ENCODE peak calls at places on chromosomes 16 and 17, in six cellular contexts. One of them, this sample, is unnamed.

GRCh38 chr17:66308856-66309255 is 6.4 kb downstream of the PRKCA start:
- DNase-seq in Caco-2: no peak
- DNase-seq in fibroblast of pulmonary artery: no peak
- DNase-seq in A549: no peak
- DNase-seq in AG09319: no peak
- DNase-seq in vagina: no peak
- DNase-seq in this sample: no peak

GRCh38 chr17:57599271-57600045 is 145.6 kb downstream of the CCDC182 start:
- DNase-seq in Caco-2: peak; percentile 2
- DNase-seq in fibroblast of pulmonary artery: no peak
- DNase-seq in vagina: no peak
- DNase-seq in A549: no peak
- DNase-seq in AG09319: no peak
- DNase-seq in this sample: no peak

GRCh38 chr17:59853168-59853918 is 39.4 kb downstream of the TUBD1 start:
- DNase-seq in AG09319: peak; percentile 31
- DNase-seq in A549: peak; percentile 86
- DNase-seq in Caco-2: peak; percentile 92
- DNase-seq in fibroblast of pulmonary artery: peak; percentile 92
- DNase-seq in vagina: no peak
- DNase-seq in this sample: peak; percentile 96

GRCh38 chr16:57100445-57100844 is 8.1 kb downstream of the CPNE2 start:
- DNase-seq in AG09319: no peak
- DNase-seq in A549: no peak
- DNase-seq in fibroblast of pulmonary artery: no peak
- DNase-seq in vagina: no peak
- DNase-seq in Caco-2: no peak
- DNase-seq in this sample: no peak

GRCh38 chr17:73630957-73631595 is 13.2 kb downstream of the SDK2 start:
- DNase-seq in Caco-2: no peak
- DNase-seq in fibroblast of pulmonary artery: no peak
- DNase-seq in vagina: no peak
- DNase-seq in AG09319: no peak
- DNase-seq in A549: no peak
- DNase-seq in this sample: no peak

GRCh38 chr17:19270347-19270950 is 33.3 kb downstream of the EPN2 start:
- DNase-seq in Caco-2: no peak
- DNase-seq in fibroblast of pulmonary artery: no peak
- DNase-seq in A549: no peak
- DNase-seq in AG09319: no peak
- DNase-seq in vagina: no peak
- DNase-seq in this sample: no peak

GRCh38 chr17:62705781-62706597 is 78.5 kb downstream of the MRC2 start:
- DNase-seq in AG09319: no peak
- DNase-seq in A549: no peak
- DNase-seq in vagina: no peak
- DNase-seq in Caco-2: no peak
- DNase-seq in fibroblast of pulmonary artery: peak; percentile 41
- DNase-seq in this sample: no peak

GRCh38 chr17:61408151-61409041 is 8.8 kb downstream of the TBX2 start:
- DNase-seq in A549: no peak
- DNase-seq in vagina: no peak
- DNase-seq in AG09319: no peak
- DNase-seq in Caco-2: peak; percentile 31
- DNase-seq in fibroblast of pulmonary artery: no peak
- DNase-seq in this sample: no peak

GRCh38 chr16:50152386-50152806 is 710 bp upstream of the TENT4B start:
- DNase-seq in fibroblast of pulmonary artery: peak; percentile 33
- DNase-seq in vagina: no peak
- DNase-seq in A549: no peak
- DNase-seq in AG09319: no peak
- DNase-seq in Caco-2: peak; percentile 60
- DNase-seq in this sample: peak; percentile 47

GRCh38 chr16:50276801-50277560 is 10.6 kb downstream of the ADCY7 start:
- DNase-seq in AG09319: no peak
- DNase-seq in vagina: no peak
- DNase-seq in A549: no peak
- DNase-seq in Caco-2: no peak
- DNase-seq in fibroblast of pulmonary artery: no peak
- DNase-seq in this sample: no peak

GRCh38 chr17:43846221-43846712 is 709 bp upstream of the CD300LG start:
- DNase-seq in AG09319: peak; percentile 25
- DNase-seq in A549: peak; percentile 97
- DNase-seq in fibroblast of pulmonary artery: peak; percentile 81
- DNase-seq in vagina: no peak
- DNase-seq in Caco-2: peak; percentile 83
- DNase-seq in this sample: peak; percentile 68

DNA sequence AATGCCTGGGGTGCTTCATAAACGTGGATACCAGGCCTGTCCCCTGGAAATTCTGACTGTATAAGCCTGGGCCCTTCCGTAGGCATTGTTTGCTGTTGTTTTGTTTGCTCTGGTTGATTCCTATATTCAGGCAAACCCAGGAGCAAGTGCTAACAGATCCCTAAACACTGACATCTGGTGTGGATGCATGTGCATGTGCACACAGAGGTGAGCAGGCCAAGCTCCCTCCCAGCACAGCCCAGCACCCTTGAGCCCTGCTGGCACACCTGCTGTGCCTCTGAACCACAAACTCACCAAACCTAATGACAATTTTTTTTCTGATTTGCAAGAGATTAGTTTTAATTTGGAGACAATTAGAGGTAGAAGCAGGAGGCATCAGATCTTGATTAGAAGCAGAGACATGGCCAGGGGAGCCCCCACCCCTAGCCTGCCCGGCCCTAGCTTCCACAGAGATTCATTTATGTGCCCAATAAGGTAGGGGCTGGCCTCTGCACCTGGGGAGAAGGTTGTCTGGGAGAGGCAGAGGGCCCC is 40.4 kb downstream of the TMEM132E start:
- DNase-seq in A549: no peak
- DNase-seq in vagina: no peak
- DNase-seq in AG09319: no peak
- DNase-seq in Caco-2: no peak
- DNase-seq in fibroblast of pulmonary artery: no peak
- DNase-seq in this sample: no peak
- TF ChIP-seq CTCF in A549: no peak
- TF ChIP-seq CTCF in vagina: no peak
- TF ChIP-seq CTCF in AG09319: no peak
- TF ChIP-seq CTCF in Caco-2: no peak
- TF ChIP-seq CTCF in fibroblast of pulmonary artery: no peak
- TF ChIP-seq CTCF in this sample: no peak

GRCh38 chr17:47844814-47845453 is 3.9 kb upstream of the SCRN2 start:
- DNase-seq in AG09319: no peak
- DNase-seq in vagina: no peak
- DNase-seq in A549: peak; percentile 80
- DNase-seq in fibroblast of pulmonary artery: peak; percentile 41
- DNase-seq in Caco-2: no peak
- DNase-seq in this sample: no peak

GRCh38 chr17:47840742-47841487 is at the start of gene SCRN2:
- DNase-seq in Caco-2: peak; percentile 98
- DNase-seq in A549: peak; percentile 93
- DNase-seq in fibroblast of pulmonary artery: peak; percentile 85
- DNase-seq in vagina: no peak
- DNase-seq in AG09319: peak; percentile 59
- DNase-seq in this sample: peak; percentile 79

GRCh38 chr17:47841488-47842308 is 625 bp upstream of the SCRN2 start:
- DNase-seq in AG09319: no peak
- DNase-seq in vagina: no peak
- DNase-seq in Caco-2: no peak
- DNase-seq in fibroblast of pulmonary artery: no peak
- DNase-seq in A549: no peak
- DNase-seq in this sample: no peak

GRCh38 chr17:47844230-47844629 is 3.2 kb upstream of the SCRN2 start:
- DNase-seq in fibroblast of pulmonary artery: peak; percentile 31
- DNase-seq in vagina: no peak
- DNase-seq in AG09319: no peak
- DNase-seq in Caco-2: peak; percentile 73
- DNase-seq in A549: no peak
- DNase-seq in this sample: peak; percentile 26

GRCh38 chr17:47843391-47843730 is 2.3 kb upstream of the SCRN2 start:
- DNase-seq in fibroblast of pulmonary artery: no peak
- DNase-seq in vagina: no peak
- DNase-seq in Caco-2: no peak
- DNase-seq in AG09319: no peak
- DNase-seq in A549: no peak
- DNase-seq in this sample: no peak
- TF ChIP-seq CTCF in fibroblast of pulmonary artery: no peak
- TF ChIP-seq CTCF in vagina: no peak
- TF ChIP-seq CTCF in Caco-2: no peak
- TF ChIP-seq CTCF in AG09319: no peak
- TF ChIP-seq CTCF in A549: no peak
- TF ChIP-seq CTCF in this sample: no peak

GRCh38 chr17:2042355-2042929 is 620 bp downstream of the OVCA2 start:
- DNase-seq in fibroblast of pulmonary artery: peak; percentile 59
- DNase-seq in AG09319: no peak
- DNase-seq in Caco-2: no peak
- DNase-seq in vagina: no peak
- DNase-seq in A549: peak; percentile 55
- DNase-seq in this sample: no peak
- TF ChIP-seq CTCF in fibroblast of pulmonary artery: peak; percentile 48
- TF ChIP-seq CTCF in AG09319: peak; percentile 42
- TF ChIP-seq CTCF in Caco-2: peak; percentile 55
- TF ChIP-seq CTCF in vagina: no peak
- TF ChIP-seq CTCF in A549: no peak
- TF ChIP-seq CTCF in this sample: peak; percentile 50

DNA sequence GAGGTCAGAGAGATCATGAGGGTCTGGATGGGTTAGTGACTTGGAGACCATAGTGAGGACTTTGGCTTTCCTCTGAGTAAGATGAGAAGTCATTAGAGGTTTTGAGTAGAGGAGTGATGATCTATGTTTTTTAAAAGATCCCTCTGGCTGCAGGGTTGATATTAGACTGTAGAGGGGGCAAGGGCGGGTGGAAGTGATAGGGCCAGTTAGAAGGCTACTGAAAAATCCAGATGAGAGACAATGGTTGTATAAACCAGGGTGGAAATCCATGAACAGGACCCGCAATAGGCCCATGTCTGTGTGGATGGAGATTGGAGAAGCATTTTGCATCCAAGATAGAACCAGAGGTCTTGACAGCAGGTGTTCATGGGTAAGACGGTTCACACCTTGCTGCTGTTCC is 9.8 kb downstream of the ITGAL start:
- DNase-seq in fibroblast of pulmonary artery: peak; percentile 3
- DNase-seq in vagina: no peak
- DNase-seq in AG09319: no peak
- DNase-seq in Caco-2: no peak
- DNase-seq in A549: peak; percentile 28
- DNase-seq in this sample: no peak
- TF ChIP-seq CTCF in fibroblast of pulmonary artery: peak; percentile 22
- TF ChIP-seq CTCF in vagina: no peak
- TF ChIP-seq CTCF in AG09319: peak; percentile 18
- TF ChIP-seq CTCF in Caco-2: peak; percentile 5
- TF ChIP-seq CTCF in A549: no peak
- TF ChIP-seq CTCF in this sample: peak; percentile 26

GRCh38 chr17:77266891-77267341 is 126.1 kb downstream of the SEC14L1 start:
- DNase-seq in Caco-2: no peak
- DNase-seq in AG09319: no peak
- DNase-seq in fibroblast of pulmonary artery: no peak
- DNase-seq in A549: no peak
- DNase-seq in vagina: no peak
- DNase-seq in this sample: no peak
- TF ChIP-seq CTCF in Caco-2: peak; percentile 25
- TF ChIP-seq CTCF in AG09319: peak; percentile 9
- TF ChIP-seq CTCF in fibroblast of pulmonary artery: peak; percentile 10
- TF ChIP-seq CTCF in A549: peak; percentile 29
- TF ChIP-seq CTCF in vagina: no peak
- TF ChIP-seq CTCF in this sample: peak; percentile 26

GRCh38 chr17:41199421-41200098 is 9.9 kb downstream of the KRTAP9-1 start:
- DNase-seq in vagina: no peak
- DNase-seq in AG09319: no peak
- DNase-seq in A549: no peak
- DNase-seq in fibroblast of pulmonary artery: no peak
- DNase-seq in Caco-2: no peak
- DNase-seq in this sample: no peak

GRCh38 chr17:41190328-41190727 is 641 bp downstream of the KRTAP9-1 start:
- DNase-seq in vagina: no peak
- DNase-seq in fibroblast of pulmonary artery: no peak
- DNase-seq in AG09319: no peak
- DNase-seq in Caco-2: no peak
- DNase-seq in A549: no peak
- DNase-seq in this sample: no peak

DNA sequence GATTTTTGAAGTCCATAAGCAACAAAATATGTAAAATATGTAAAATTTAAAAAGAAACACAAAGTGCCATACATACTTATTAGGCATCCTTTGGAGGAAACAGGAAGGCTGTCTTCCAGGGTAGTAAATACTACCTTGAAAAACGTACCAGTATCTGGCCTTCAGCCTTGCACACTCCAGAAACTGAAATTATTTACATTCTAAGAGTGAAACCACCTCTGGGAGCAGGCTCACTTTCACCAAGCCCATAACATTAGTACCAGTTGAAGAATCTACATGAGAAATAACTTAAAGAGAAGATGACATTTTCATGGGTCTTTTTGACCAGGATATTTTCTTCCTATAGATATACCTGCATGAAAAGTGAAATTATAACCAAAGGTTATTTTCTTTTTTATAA is 6.4 kb downstream of the KRTAP9-1 start:
- DNase-seq in vagina: no peak
- DNase-seq in A549: no peak
- DNase-seq in AG09319: no peak
- DNase-seq in fibroblast of pulmonary artery: no peak
- DNase-seq in Caco-2: no peak
- DNase-seq in this sample: no peak
- TF ChIP-seq CTCF in vagina: no peak
- TF ChIP-seq CTCF in A549: no peak
- TF ChIP-seq CTCF in AG09319: no peak
- TF ChIP-seq CTCF in fibroblast of pulmonary artery: no peak
- TF ChIP-seq CTCF in Caco-2: no peak
- TF ChIP-seq CTCF in this sample: no peak